ENCODE peak calls at places on chromosomes 3 and 15, in four cellular contexts. G is AG09309, X is NB4, E is BJ. I is an unnamed sample.
A peak's percentile ranks its signal among the peaks of the same experiment; 100 is the strongest.

GRCh38 chr15:70348581-70349344 is 251.0 kb upstream of the TLE3 start:
- DNase-seq in X (peak; percentile 97), E (no peak), G (peak; percentile 7), I (no peak)

GRCh38 chr3:128619146-128619890 is 31.3 kb downstream of the RPN1 start:
- DNase-seq in G (peak; percentile 52), X (peak; percentile 88), E (no peak), I (no peak)

GRCh38 chr3:20066079-20066478 is 25.8 kb downstream of the KAT2B start:
- DNase-seq in X (no peak), E (no peak), G (no peak), I (no peak)

GRCh38 chr15:65411470-65412071 is 11.2 kb downstream of the IGDCC4 start:
- DNase-seq in X (no peak), G (no peak), E (no peak), I (peak; percentile 98)

GRCh38 chr15:60316961-60317360 is 80.8 kb downstream of the ANXA2 start:
- DNase-seq in E (no peak), X (no peak), G (no peak), I (no peak)

GRCh38 chr15:39300451-39301153 is 280.3 kb upstream of the THBS1 start:
- DNase-seq in E (no peak), G (no peak), X (no peak), I (no peak)

GRCh38 chr3:114519415-114519814 is 225.6 kb downstream of the TIGIT start:
- DNase-seq in E (no peak), X (no peak), G (no peak), I (peak; percentile 51)

GRCh38 chr15:68025860-68026424 is 28.2 kb upstream of the PIAS1 start:
- DNase-seq in E (peak; percentile 20), X (no peak), G (no peak), I (no peak)

GRCh38 chr3:100603449-100603848 is 6.0 kb upstream of the ADGRG7 start:
- DNase-seq in X (peak; percentile 14), G (no peak), E (no peak), I (no peak)
- TF ChIP-seq CTCF in X (no peak), G (peak; percentile 67), E (peak; percentile 56), I (peak; percentile 66)

GRCh38 chr15:94844188-94844532 is 612.8 kb downstream of the MCTP2 start:
- DNase-seq in G (no peak), X (no peak), E (no peak), I (no peak)
- H3K4me3 ChIP-seq in G (no peak overlapping the region), X (no peak overlapping the region), E (no peak overlapping the region), I (no peak overlapping the region)

GRCh38 chr3:16112910-16113504 is 61.5 kb upstream of the GALNT15 start:
- DNase-seq in E (no peak), G (no peak), X (no peak), I (peak; percentile 82)

GRCh38 chr3:16114381-16114916 is 60.0 kb upstream of the GALNT15 start:
- DNase-seq in E (no peak), X (no peak), G (no peak), I (no peak)

GRCh38 chr3:16113704-16114103 is 60.8 kb upstream of the GALNT15 start:
- DNase-seq in E (no peak), X (no peak), G (peak; percentile 67), I (no peak)

GRCh38 chr3:16118396-16118795 is 56.1 kb upstream of the GALNT15 start:
- DNase-seq in X (no peak), E (no peak), G (no peak), I (no peak)

GRCh38 chr3:16114930-16115329 is 59.5 kb upstream of the GALNT15 start:
- DNase-seq in E (no peak), X (no peak), G (no peak), I (no peak)
- TF ChIP-seq CTCF in E (no peak), X (no peak), G (no peak), I (no peak)

DNA sequence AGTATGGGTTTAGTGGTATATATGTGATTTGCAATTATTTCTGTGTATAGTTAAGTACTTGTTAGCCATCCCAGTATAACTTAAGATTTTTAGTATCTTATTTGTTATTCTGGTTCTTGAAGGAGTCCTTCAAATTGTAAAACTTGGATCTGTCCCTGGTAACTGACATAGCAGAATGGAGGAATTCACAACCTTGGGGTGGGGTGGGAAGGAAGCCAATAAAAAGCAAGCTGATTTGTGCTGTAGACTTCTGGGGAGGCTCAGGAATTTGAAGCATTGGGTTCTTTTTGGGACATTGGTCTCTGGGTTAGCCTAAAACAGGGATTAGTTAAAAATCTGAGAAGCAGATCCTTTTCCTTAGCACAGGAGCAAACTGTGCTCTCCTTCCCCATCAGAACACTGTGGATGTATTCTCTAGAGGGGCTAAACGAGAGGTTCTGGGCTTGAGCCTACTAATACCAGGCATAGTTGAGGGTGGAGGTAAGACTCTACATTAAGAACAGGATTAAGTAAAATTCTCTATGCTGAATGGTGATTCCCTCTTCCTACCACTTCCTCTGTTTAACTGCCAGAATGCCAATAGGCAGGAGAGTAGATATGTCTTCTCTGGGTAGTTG is 42.2 kb downstream of the GMPS start:
- DNase-seq in G (no peak), E (no peak), X (no peak), I (no peak)
- H3K4me3 ChIP-seq in G (no peak overlapping the region), E (no peak overlapping the region), X (no peak overlapping the region), I (no peak overlapping the region)

GRCh38 chr3:97956051-97956450 is 16.2 kb downstream of the RIOX2 start:
- DNase-seq in X (no peak), E (no peak), G (no peak), I (no peak)

GRCh38 chr3:97957617-97958311 is 14.5 kb downstream of the RIOX2 start:
- DNase-seq in G (no peak), E (no peak), X (no peak), I (peak; percentile 98)

GRCh38 chr3:97952872-97953271 is 19.4 kb downstream of the RIOX2 start:
- DNase-seq in E (no peak), X (no peak), G (no peak), I (peak; percentile 52)

GRCh38 chr3:97952280-97952679 is 20.0 kb downstream of the RIOX2 start:
- DNase-seq in E (no peak), X (no peak), G (peak; percentile 33), I (peak; percentile 89)

DNA sequence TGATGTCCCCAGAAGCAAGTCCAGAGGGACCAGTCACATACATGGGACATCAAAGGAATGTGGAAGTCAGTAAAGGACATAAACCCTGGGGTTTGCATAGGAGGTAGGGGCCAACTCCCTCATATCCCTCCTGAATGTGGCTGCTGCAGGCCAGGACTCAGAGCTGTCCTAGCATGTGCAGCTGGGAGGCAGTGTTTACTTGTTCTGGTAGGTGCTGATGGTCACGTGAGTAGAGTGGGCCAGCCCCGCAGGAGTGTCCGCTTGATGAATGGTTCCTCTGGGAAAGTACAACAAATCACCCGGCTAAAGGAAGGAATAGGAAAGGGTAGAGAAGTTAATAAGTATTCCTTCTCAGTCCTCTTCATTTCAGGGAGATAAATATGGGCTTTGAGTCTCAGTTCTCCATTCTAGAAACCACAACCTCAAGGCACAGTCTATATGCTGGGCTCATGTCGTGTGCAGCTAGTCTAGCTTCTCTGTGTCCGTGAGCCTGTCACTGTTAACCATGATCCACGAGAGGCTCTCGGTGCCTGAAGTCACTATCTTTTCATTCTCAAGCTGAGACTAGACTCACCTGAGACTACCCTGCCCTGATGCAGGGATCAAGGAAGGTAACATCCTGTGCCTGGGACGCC is 17.9 kb downstream of the RIOX2 start:
- DNase-seq in E (no peak), X (no peak), G (no peak), I (no peak)
- TF ChIP-seq CTCF in E (no peak), X (no peak), G (no peak), I (no peak)

GRCh38 chr3:134651347-134652041 is 672 bp upstream of the KY start:
- DNase-seq in E (no peak), X (no peak), G (peak; percentile 21), I (no peak)
- H3K4me3 ChIP-seq in E (peak overlapping the region; percentile 32), X (no peak overlapping the region), G (peak overlapping the region; percentile 55), I (peak overlapping the region; percentile 56)

GRCh38 chr3:50885491-50885890 is 210.8 kb downstream of the DOCK3 start:
- DNase-seq in G (no peak), X (peak; percentile 9), E (no peak), I (no peak)
- TF ChIP-seq CTCF in G (peak; percentile 13), X (peak; percentile 9), E (no peak), I (peak; percentile 31)

DNA sequence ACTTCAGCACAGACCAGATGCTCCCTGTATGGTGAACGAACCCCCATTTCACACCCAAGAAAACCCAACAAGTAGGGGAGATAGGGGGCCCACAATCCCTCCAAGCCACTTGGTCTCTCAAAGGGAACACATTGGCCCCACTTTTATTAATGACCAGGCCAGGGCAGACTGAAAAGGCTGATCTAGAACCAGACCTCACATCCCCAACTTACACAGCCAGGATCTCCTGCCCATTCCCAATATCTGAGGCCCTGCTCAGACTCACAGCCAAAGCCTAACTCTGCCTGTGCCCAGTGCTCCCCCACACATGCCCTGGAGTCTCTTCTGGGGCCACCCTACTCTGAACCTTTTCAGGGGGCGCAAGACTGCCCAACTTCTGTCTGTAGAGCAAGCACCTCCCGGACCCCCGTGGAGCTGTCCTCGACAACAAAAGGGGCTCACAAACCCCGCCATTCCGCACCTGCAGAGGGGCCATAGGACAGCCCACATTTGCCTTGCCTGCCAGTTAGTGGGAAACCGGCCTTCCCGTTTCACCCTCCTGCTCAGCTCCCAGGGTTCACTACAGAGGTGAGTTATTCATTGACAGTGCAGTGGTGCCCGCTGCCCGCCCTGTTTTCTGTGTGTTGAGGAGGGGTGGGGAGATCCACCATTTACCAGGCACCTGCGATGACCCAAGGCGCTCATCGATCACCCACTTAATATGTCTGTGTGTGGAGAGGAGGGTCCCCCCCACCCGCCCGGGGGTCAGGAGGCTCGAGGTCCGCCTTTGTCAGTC is 1.6 kb downstream of the PLXNB1 start:
- DNase-seq in E (no peak), G (no peak), X (no peak), I (no peak)
- H3K4me3 ChIP-seq in E (peak overlapping the region; percentile 72), G (peak overlapping the region; percentile 58), X (no peak overlapping the region), I (peak overlapping the region; percentile 79)

DNA sequence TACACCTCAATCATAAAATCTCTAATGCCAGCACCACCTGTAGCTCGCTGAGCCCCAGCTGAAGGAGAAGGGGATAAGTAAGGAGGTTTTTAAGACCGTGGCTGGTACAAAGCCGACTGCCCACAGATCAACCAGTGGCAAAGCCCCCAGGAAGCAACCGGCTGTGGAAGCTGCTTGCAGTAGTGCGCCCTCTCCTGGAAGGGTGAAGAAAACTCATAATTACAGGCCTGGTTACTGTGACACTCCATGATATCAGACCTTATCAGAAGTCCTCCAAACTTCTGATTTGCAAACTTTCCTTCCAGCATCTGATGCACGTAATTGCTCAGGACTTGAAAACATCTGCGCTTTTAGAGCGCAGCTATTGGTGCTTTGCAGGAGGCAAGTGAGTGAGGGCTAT is 63.1 kb upstream of the MCTP2 start:
- DNase-seq in G (no peak), E (no peak), X (peak; percentile 42), I (no peak)
- TF ChIP-seq CTCF in G (peak; percentile 30), E (peak; percentile 19), X (peak; percentile 58), I (peak; percentile 48)

I was measured in epithelial cell of proximal tubule.